ENCODE peak calls at places on chromosomes 6 and 20, in five cellular contexts. A is GM12878, Y is K562, M is HCT116, J is HepG2. T is an unnamed sample.

GRCh38 chr6:137970368-137970767 is 103.3 kb downstream of the TNFAIP3 start:
- DNase-seq in Y (peak), J (no peak), A (no peak), M (no peak), T (no peak)

GRCh38 chr6:51792273-51793030 is 295.0 kb downstream of the PKHD1 start:
- DNase-seq in M (no peak), J (no peak), A (no peak), Y (no peak), T (no peak)

GRCh38 chr6:22392711-22393110 is 95.9 kb upstream of the PRL start:
- DNase-seq in Y (no peak), J (no peak), A (no peak), M (no peak), T (no peak)

GRCh38 chr6:28206527-28207243 is 18.4 kb upstream of the ZSCAN9 start:
- DNase-seq in M (no peak), A (no peak), Y (no peak), J (no peak), T (no peak)

GRCh38 chr6:126905917-126906316 is 212.6 kb upstream of the RSPO3 start:
- DNase-seq in M (no peak), J (no peak), Y (no peak), A (no peak), T (no peak)

GRCh38 chr20:17431621-17432364 is 99.4 kb downstream of the BFSP1 start:
- DNase-seq in A (no peak), Y (peak), M (peak), J (peak), T (peak)

GRCh38 chr6:79949235-79949634 is 1.9 kb upstream of the ELOVL4 start:
- DNase-seq in A (peak), Y (peak), M (peak), J (peak), T (peak)

GRCh38 chr6:57222684-57223077 is 574 bp upstream of the RAB23 start:
- DNase-seq in J (no peak), Y (no peak), A (no peak), M (no peak), T (no peak)

GRCh38 chr6:133817460-133818047 is 71.4 kb upstream of the TCF21 start:
- DNase-seq in Y (peak), A (no peak), M (peak), J (peak), T (peak)

GRCh38 chr6:69593706-69594105 is 203.1 kb downstream of the LMBRD1 start:
- DNase-seq in A (no peak), J (no peak), Y (no peak), M (no peak), T (no peak)

GRCh38 chr20:8723296-8723695 is 345.6 kb upstream of the PLCB4 start:
- DNase-seq in J (no peak), Y (no peak), A (no peak), M (no peak), T (no peak)

GRCh38 chr20:36273414-36274247 is 32.5 kb upstream of the DLGAP4 start:
- DNase-seq in A (no peak), Y (peak), M (peak), J (no peak), T (peak)

GRCh38 chr6:5682530-5682929 is 324.2 kb downstream of the NRN1 start:
- DNase-seq in M (no peak), Y (no peak), J (no peak), A (no peak), T (no peak)

GRCh38 chr6:4775591-4776492 is at the start of gene CDYL:
- DNase-seq in A (no peak), M (peak), J (peak), Y (peak), T (peak)

GRCh38 chr20:33915726-33916331 is 77.9 kb upstream of the RALY start:
- DNase-seq in Y (peak), J (peak), M (peak), A (no peak), T (no peak)

GRCh38 chr20:49717693-49718092 is 4.0 kb upstream of the B4GALT5 start:
- DNase-seq in Y (peak), J (peak), A (no peak), M (peak), T (no peak)

GRCh38 chr20:17909745-17910345 is 58.7 kb downstream of the SNX5 start:
- DNase-seq in M (no peak), A (no peak), J (no peak), Y (no peak), T (no peak)

GRCh38 chr20:62066983-62067433 is 1.3 kb upstream of the TAF4 start:
- DNase-seq in A (peak), Y (peak), J (peak), M (no peak), T (no peak)

GRCh38 chr6:28737750-28738395 is 185.9 kb downstream of the TRIM27 start:
- DNase-seq in A (no peak), M (no peak), Y (peak), J (no peak), T (no peak)

GRCh38 chr20:42074944-42075343 is 456.8 kb upstream of the CHD6 start:
- DNase-seq in Y (no peak), A (no peak), M (no peak), J (no peak), T (no peak)

GRCh38 chr6:4397307-4397706 is 261.9 kb upstream of the ECI2 start:
- DNase-seq in J (no peak), M (no peak), A (no peak), Y (no peak), T (no peak)

GRCh38 chr6:107823047-107823557 is 1.0 kb downstream of the SCML4 start:
- DNase-seq in Y (peak), A (no peak), J (no peak), M (no peak), T (no peak)

GRCh38 chr6:30766461-30767157 is 22.3 kb upstream of the IER3 start:
- DNase-seq in J (no peak), A (no peak), Y (no peak), M (no peak), T (no peak)

GRCh38 chr20:23459431-23460112 is 6.9 kb upstream of the CST11 start:
- DNase-seq in J (no peak), M (no peak), A (no peak), Y (no peak), T (no peak)

GRCh38 chr6:107698146-107698545 is 126.0 kb downstream of the SCML4 start:
- DNase-seq in Y (no peak), A (no peak), J (no peak), M (no peak), T (no peak)

GRCh38 chr6:137494967-137495595 is 887 bp upstream of the OLIG3 start:
- DNase-seq in Y (no peak), J (no peak), A (no peak), M (no peak), T (no peak)

GRCh38 chr6:143742070-143742954 is 64.5 kb downstream of the PHACTR2 start:
- DNase-seq in A (no peak), J (no peak), M (no peak), Y (no peak), T (no peak)

GRCh38 chr20:41029150-41029872 is 689 bp downstream of the TOP1 start:
- DNase-seq in Y (peak), J (no peak), M (no peak), A (no peak), T (peak)

GRCh38 chr6:51468704-51469103 is 618.7 kb downstream of the PKHD1 start:
- DNase-seq in Y (no peak), M (no peak), A (no peak), J (no peak), T (no peak)

GRCh38 chr6:129672883-129673631 is 36.9 kb downstream of the ARHGAP18 start:
- DNase-seq in J (peak), Y (no peak), M (peak), A (peak), T (no peak)

GRCh38 chr6:127146935-127147334 is 28.5 kb downstream of the RSPO3 start:
- DNase-seq in Y (no peak), J (no peak), A (no peak), M (no peak), T (peak)

GRCh38 chr20:36575066-36575743 is 1.8 kb downstream of the TGIF2 start:
- DNase-seq in A (no peak), M (no peak), J (peak), Y (peak), T (peak)

GRCh38 chr20:400451-401275 is 7.4 kb upstream of the RBCK1 start:
- DNase-seq in M (no peak), A (no peak), Y (peak), J (no peak), T (no peak)

GRCh38 chr6:131519670-131520436 is 53.2 kb upstream of the ARG1 start:
- DNase-seq in J (peak), M (peak), A (no peak), Y (peak), T (no peak)

GRCh38 chr20:58306421-58307261 is 2.9 kb upstream of the RAB22A start:
- DNase-seq in J (peak), Y (peak), M (no peak), A (peak), T (no peak)

GRCh38 chr6:77796824-77797809 is 144.3 kb downstream of the MEI4 start:
- DNase-seq in J (peak), Y (no peak), A (no peak), M (no peak), T (no peak)

GRCh38 chr6:11258260-11259237 is 26.1 kb upstream of the NEDD9 start:
- DNase-seq in A (no peak), Y (no peak), M (no peak), J (no peak), T (no peak)

GRCh38 chr6:138011413-138011812 is 95.8 kb downstream of the PERP start:
- DNase-seq in Y (no peak), M (no peak), J (no peak), A (no peak), T (no peak)

GRCh38 chr6:64330694-64331309 is 695.2 kb downstream of the PHF3 start:
- DNase-seq in Y (peak), J (peak), A (peak), M (no peak), T (peak)

GRCh38 chr6:53066059-53066406 is 829 bp downstream of the FBXO9 start:
- DNase-seq in A (no peak), M (no peak), J (no peak), Y (peak), T (no peak)

GRCh38 chr6:135535989-135536414 is 38.5 kb upstream of the AHI1 start:
- DNase-seq in A (peak), M (peak), J (peak), Y (peak), T (no peak)

GRCh38 chr6:135534773-135535380 is 37.3 kb upstream of the AHI1 start:
- DNase-seq in Y (no peak), M (no peak), J (no peak), A (no peak), T (no peak)

GRCh38 chr6:135532559-135532958 is 35.0 kb upstream of the AHI1 start:
- DNase-seq in A (no peak), J (no peak), Y (no peak), M (no peak), T (no peak)

GRCh38 chr6:135540207-135540877 is 42.8 kb upstream of the AHI1 start:
- DNase-seq in J (no peak), A (no peak), Y (no peak), M (no peak), T (no peak)

GRCh38 chr6:135537782-135538301 is 40.3 kb upstream of the AHI1 start:
- DNase-seq in M (peak), J (no peak), Y (no peak), A (no peak), T (no peak)
- TF ChIP-seq SRF in M (peak), J (no peak), Y (no peak), A (no peak), T (no peak)

GRCh38 chr6:16716450-16716858 is 44.8 kb downstream of the ATXN1 start:
- DNase-seq in J (peak), A (no peak), M (no peak), Y (no peak), T (no peak)
- TF ChIP-seq SRF in J (no peak), A (no peak), M (no peak), Y (no peak), T (no peak)

GRCh38 chr20:46946181-46946624 is 51.6 kb downstream of the EYA2 start:
- DNase-seq in Y (no peak), M (no peak), A (no peak), J (no peak), T (no peak)

GRCh38 chr20:46943861-46944591 is 49.4 kb downstream of the EYA2 start:
- DNase-seq in J (no peak), M (no peak), A (no peak), Y (no peak), T (no peak)

GRCh38 chr20:46941404-46941803 is 46.8 kb downstream of the EYA2 start:
- DNase-seq in A (no peak), J (no peak), M (no peak), Y (no peak), T (no peak)

GRCh38 chr20:46946796-46947195 is 52.2 kb downstream of the EYA2 start:
- DNase-seq in M (no peak), Y (no peak), J (no peak), A (no peak), T (no peak)

GRCh38 chr20:46945465-46945864 is 50.8 kb downstream of the EYA2 start:
- DNase-seq in A (no peak), J (no peak), M (no peak), Y (no peak), T (no peak)
- TF ChIP-seq SRF in A (no peak), J (no peak), M (no peak), Y (no peak), T (no peak)

DNA sequence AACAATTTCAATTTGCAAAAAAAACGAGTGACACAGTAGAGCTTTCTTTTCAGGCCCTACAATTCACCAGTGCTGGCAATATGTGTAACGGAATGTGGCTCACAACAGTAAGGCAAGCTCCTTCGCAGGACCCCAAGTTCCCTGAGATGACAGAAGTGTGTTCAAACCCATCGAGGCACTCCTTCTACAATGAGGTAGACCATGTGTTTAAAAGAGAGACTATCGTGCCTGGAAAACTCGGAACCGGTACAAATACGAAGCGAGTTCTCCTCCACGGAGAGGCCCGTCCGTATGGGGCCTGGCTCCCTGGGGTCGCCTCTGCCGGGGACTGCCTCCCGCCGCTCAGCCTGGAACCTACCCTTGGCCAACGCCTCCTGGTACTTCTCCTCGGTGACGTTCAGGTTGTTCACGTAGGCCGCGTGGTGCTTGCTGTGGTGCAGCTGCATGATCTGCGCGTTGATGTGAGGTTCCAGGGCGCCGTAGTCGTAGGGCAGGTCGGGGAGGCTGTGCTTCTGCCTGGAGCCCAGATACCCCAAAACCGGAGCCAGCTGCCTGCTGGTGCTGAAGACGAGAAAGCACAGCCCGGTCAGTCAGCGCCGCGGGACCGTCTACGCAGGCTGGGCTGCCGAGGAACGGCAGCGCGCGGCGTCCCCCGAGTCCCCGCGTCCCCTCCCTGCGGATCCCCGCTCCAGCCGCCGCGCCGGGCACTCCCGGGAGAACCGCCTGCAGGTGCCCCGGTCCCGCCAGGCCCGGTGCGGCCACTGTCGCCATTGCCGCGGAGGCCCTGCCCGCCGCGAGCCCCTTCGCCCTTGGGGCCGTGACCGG is 526 bp downstream of the SOD2 start:
- DNase-seq in M (no peak), A (no peak), J (peak), Y (peak), T (no peak)
- TF ChIP-seq SRF in M (no peak), A (no peak), J (no peak), Y (no peak), T (no peak)

DNA sequence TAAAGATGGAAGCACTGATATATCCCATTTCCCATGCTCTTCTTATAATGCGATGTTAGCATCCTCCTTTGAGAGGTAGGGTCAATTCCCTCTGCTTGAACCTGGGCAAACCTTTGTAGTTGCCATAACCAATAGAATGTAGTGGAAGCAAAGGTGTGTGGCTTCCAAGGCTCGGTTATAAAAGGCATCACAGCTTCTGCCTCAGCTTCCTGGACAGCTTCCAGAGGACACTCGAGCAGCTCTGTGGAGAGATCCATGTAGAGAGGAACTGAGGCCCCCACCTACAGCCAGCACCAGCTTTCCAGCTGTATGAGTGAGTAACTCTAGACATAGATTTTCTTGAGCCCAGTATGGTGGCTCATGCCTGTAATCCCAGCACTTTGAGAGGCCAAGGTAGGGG is 36.7 kb downstream of the FGD2 start:
- DNase-seq in J (no peak), M (no peak), A (no peak), Y (peak), T (no peak)
- TF ChIP-seq SRF in J (no peak), M (no peak), A (no peak), Y (no peak), T (no peak)

GRCh38 chr20:2871555-2872303 is 1.6 kb upstream of the PTPRA start:
- DNase-seq in Y (peak), M (no peak), J (peak), A (no peak), T (peak)
- TF ChIP-seq SRF in Y (no peak), M (no peak), J (no peak), A (no peak), T (no peak)

DNA sequence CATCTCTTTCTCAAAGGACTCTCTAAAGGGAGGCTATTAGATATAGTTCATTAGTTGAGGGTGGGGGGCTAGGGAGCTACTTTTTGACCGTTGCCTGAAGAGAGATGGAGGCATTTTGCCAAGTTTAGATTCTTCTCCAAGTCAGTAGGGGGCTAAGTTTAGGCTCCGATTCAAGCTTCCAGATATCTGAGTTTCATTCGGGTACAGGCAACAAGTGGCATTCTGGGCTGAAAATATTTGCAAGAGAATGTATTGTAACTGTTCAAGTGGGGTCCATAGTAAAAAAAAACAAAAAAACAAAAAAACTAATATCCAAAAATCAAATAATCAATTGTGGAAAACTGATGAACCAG is 43.4 kb upstream of the PIM1 start:
- DNase-seq in Y (no peak), A (no peak), M (no peak), J (no peak), T (no peak)
- TF ChIP-seq SRF in Y (no peak), A (no peak), M (no peak), J (no peak), T (no peak)

DNA sequence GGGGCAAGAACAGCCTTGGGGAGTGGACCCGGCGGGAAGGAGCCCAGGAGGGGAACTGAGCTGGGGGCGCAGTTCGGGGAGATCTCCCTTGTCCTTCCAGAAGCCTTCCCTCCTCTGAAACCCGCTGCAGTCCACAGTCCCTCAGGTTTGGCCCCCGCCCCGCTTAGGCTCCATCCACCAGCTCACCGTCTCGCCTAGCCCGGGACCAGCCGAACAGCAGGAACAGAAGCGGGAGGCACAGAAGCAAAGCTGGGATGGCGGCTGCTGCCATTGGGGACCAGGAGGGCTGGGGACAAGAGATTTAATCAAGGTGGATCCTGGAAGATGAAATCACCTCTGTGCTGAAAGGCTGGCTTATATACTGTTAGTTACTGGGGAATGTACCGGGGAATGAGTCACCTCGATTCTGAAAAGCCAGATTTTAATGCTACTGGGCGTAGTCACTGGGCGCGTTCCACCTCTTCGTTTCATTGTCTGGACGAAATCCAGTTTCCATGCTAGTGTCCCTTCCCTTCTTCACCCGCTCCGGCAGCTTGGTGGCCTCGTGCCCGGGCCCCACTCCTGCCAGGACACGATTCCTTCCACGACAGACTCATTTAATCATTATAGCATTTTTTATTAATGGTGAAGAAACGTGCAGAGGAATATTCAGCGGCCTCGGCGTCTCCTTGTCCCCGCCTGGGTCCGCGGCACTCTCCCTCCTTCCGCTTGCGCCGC is at the start of gene RAET1L:
- DNase-seq in Y (no peak), M (peak), A (no peak), J (no peak), T (no peak)
- TF ChIP-seq SRF in Y (no peak), M (no peak), A (no peak), J (no peak), T (no peak)